ENCODE peak calls at places on chromosomes 6 and 20, in seven cellular contexts. W is GM23248, L is Calu3, X is progenitor cell of endocrine pancreas, U is posterior cingulate gyrus, K is LoVo, S is AG09309. D is an unnamed sample.

GRCh38 chr6:70183512-70183911 is 119.4 kb downstream of the COL9A1 start:
- DNase-seq in W (no peak), L (no peak), X (no peak), U (no peak), K (no peak), S (no peak), D (no peak)

GRCh38 chr20:11364736-11365135 is 553.0 kb upstream of the BTBD3 start:
- DNase-seq in W (no peak), L (no peak), X (no peak), U (no peak), K (no peak), S (no peak), D (no peak)

GRCh38 chr6:83592770-83593394 is 80.5 kb downstream of the PRSS35 start:
- DNase-seq in W (peak), L (peak), X (no peak), U (no peak), K (peak), S (no peak), D (no peak)

GRCh38 chr6:25279748-25280616 is 808 bp downstream of the CARMIL1 start:
- DNase-seq in W (peak), L (peak), X (peak), U (no peak), K (peak), S (no peak), D (no peak)

GRCh38 chr20:2109425-2110210 is 8.0 kb downstream of the STK35 start:
- DNase-seq in W (peak), L (no peak), X (no peak), U (peak), K (no peak), S (no peak), D (no peak)

GRCh38 chr6:82178084-82178758 is 69.3 kb downstream of the IBTK start:
- DNase-seq in W (peak), L (no peak), X (no peak), U (no peak), K (peak), S (peak), D (no peak)

GRCh38 chr6:47103931-47104330 is 61.8 kb upstream of the ADGRF1 start:
- DNase-seq in W (peak), L (peak), X (no peak), U (no peak), K (peak), S (peak), D (no peak)

GRCh38 chr6:27295301-27296079 is 16.6 kb downstream of the POM121L2 start:
- DNase-seq in W (peak), L (peak), X (no peak), U (no peak), K (peak), S (peak), D (no peak)

GRCh38 chr6:36319436-36319762 is 17.3 kb downstream of the BNIP5 start:
- DNase-seq in W (no peak), L (no peak), X (no peak), U (no peak), K (peak), S (no peak), D (peak)

GRCh38 chr20:33793011-33793931 is 17.9 kb upstream of the CHMP4B start:
- DNase-seq in W (peak), L (peak), X (no peak), U (no peak), K (no peak), S (peak), D (no peak)

GRCh38 chr20:8693709-8694108 is 375.2 kb upstream of the PLCB4 start:
- DNase-seq in W (peak), L (no peak), X (no peak), U (no peak), K (no peak), S (peak), D (no peak)